ENCODE peak calls at places on chromosomes 16 and 17, in five cellular contexts. W, S, U, X and J are unnamed samples.

GRCh38 chr16:789451-789850 is 1.0 kb downstream of the CHTF18 start:
- DNase-seq in U (no peak), X (no peak), W (no peak), S (no peak), J (no peak)

GRCh38 chr16:72800524-72800923 is 247.4 kb downstream of the ZFHX3 start:
- DNase-seq in S (no peak), W (no peak), X (no peak), U (no peak), J (no peak)

GRCh38 chr16:78593352-78593751 is 493.9 kb downstream of the WWOX start:
- DNase-seq in S (no peak), X (no peak), W (no peak), U (no peak), J (no peak)

GRCh38 chr16:11726008-11726407 is 16.6 kb downstream of the TXNDC11 start:
- DNase-seq in S (peak; percentile 73), W (peak; percentile 68), X (no peak), U (peak; percentile 23), J (no peak)

GRCh38 chr16:1553976-1554825 is 20.7 kb downstream of the TMEM204 start:
- DNase-seq in X (no peak), W (no peak), U (no peak), S (no peak), J (no peak)

GRCh38 chr16:29007865-29008593 is 23.2 kb downstream of the LAT start:
- DNase-seq in X (no peak), S (no peak), W (no peak), U (no peak), J (peak; percentile 53)

GRCh38 chr16:88959022-88959421 is 18.0 kb downstream of the CBFA2T3 start:
- DNase-seq in U (no peak), W (no peak), X (no peak), S (no peak), J (no peak)

GRCh38 chr16:88789593-88789992 is 4.6 kb upstream of the PIEZO1 start:
- DNase-seq in S (no peak), U (peak; percentile 10), X (no peak), W (no peak), J (no peak)

GRCh38 chr17:60170835-60171752 is 21.3 kb downstream of the CA4 start:
- DNase-seq in S (peak; percentile 27), X (peak; percentile 56), W (peak; percentile 63), U (no peak), J (no peak)

GRCh38 chr17:81934850-81935708 is 2.0 kb downstream of the PYCR1 start:
- DNase-seq in X (no peak), S (no peak), U (no peak), W (no peak), J (no peak)

GRCh38 chr16:30369938-30370443 is 303 bp downstream of the TBC1D10B start:
- DNase-seq in W (no peak), U (no peak), X (no peak), S (no peak), J (no peak)
- TF ChIP-seq CTCF in W (no peak), U (no peak), X (no peak), S (no peak), J (no peak)

GRCh38 chr16:26220894-26221293 is 529.1 kb downstream of the HS3ST4 start:
- DNase-seq in U (no peak), W (no peak), X (no peak), S (no peak), J (no peak)
- H3K4me3 ChIP-seq in U (no peak overlapping the region), W (no peak overlapping the region), X (no peak overlapping the region), S (no peak overlapping the region), J (no peak overlapping the region)

GRCh38 chr17:68539536-68540469 is 27.6 kb downstream of the PRKAR1A start:
- DNase-seq in X (no peak), S (no peak), U (no peak), W (peak; percentile 55), J (peak; percentile 10)
- TF ChIP-seq CTCF in X (peak; percentile 20), S (no peak), U (no peak), W (no peak), J (no peak)

GRCh38 chr17:610285-610684 is 104.4 kb downstream of the VPS53 start:
- DNase-seq in S (no peak), U (no peak), X (no peak), W (no peak), J (no peak)

GRCh38 chr17:608911-609882 is 105.4 kb downstream of the VPS53 start:
- DNase-seq in W (no peak), U (no peak), S (no peak), X (no peak), J (no peak)

GRCh38 chr17:606501-607243 is 108.0 kb downstream of the VPS53 start:
- DNase-seq in U (no peak), S (no peak), W (no peak), X (no peak), J (no peak)

GRCh38 chr17:604719-605118 is 109.9 kb downstream of the VPS53 start:
- DNase-seq in S (no peak), U (no peak), X (no peak), W (no peak), J (peak; percentile 19)

DNA sequence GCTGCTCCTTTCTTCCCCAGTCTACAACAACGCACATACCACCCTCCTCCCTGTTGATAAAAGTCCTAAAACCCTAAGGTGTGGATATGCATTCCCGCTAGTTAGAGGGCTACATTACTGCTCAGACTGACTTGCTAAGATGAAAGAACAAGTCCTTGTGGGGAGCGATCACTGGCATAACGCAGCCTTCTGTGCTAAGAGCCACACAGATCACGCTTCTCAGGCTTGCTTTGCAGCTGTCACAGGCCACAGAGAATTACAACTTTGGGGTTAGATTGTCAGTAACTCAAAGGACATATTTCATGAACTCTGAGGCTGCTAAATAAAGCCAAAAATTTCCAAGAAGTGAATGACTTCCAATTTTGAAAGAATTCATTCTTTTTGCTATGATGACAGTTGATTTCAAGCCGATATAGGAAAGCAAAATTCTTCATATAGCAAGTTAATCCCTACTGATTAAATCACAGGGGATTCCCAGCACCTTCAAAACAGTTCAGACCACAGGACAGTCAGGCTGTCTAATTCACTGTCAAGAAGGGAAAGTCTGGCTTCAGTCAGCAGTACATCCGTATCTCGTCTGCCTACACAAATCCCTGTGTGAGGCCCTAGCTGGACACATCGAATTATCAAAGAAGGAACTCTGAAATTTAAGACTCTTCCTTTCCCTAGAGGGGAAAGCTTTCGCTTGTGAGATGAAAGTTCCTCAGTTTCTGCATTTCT is 107.1 kb downstream of the VPS53 start:
- DNase-seq in W (no peak), U (no peak), S (no peak), X (no peak), J (no peak)
- H3K4me3 ChIP-seq in W (no peak overlapping the region), U (no peak overlapping the region), S (no peak overlapping the region), X (no peak overlapping the region), J (no peak overlapping the region)

DNA sequence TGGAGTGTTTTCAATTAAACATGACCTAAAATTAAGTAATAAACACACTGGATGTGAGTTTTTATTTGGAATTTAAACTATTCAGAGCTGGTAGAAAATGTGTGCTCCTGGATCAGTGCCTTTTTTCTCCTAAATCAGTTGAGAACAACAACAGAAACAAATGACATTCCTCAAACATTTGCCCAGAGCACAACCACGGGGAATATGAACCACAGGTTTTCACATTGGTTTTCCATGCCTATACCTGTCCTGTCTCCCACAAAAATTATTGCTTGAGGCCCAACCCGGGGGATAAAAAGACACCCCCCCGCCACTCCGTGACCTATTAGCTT is 6.8 kb downstream of the HSBP1 start:
- DNase-seq in X (no peak), W (no peak), S (no peak), U (no peak), J (no peak)
- TF ChIP-seq CTCF in X (no peak), W (no peak), S (no peak), U (no peak), J (no peak)

DNA sequence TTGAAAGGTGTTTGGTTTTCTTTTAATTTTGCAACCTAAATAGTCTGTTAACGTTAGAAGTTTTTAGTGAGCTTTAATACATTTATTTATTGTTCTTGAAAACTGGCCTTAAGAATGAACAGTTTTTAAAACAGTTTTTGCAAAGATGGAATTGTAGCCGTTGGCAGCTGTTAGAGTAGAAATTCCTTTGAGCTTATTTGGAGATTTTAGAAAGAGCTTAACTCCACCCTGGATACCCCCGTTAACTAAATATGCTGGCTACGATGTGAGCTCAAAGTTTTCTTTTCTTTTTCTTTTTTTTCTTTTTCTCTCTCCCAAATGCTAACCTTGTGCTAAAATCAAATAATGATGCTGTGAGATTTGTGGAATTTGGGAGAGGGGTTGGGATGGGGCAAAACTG is 75.2 kb downstream of the COX10 start:
- DNase-seq in U (no peak), W (no peak), X (no peak), S (no peak), J (no peak)
- H3K4me3 ChIP-seq in U (no peak overlapping the region), W (no peak overlapping the region), X (no peak overlapping the region), S (no peak overlapping the region), J (no peak overlapping the region)

DNA sequence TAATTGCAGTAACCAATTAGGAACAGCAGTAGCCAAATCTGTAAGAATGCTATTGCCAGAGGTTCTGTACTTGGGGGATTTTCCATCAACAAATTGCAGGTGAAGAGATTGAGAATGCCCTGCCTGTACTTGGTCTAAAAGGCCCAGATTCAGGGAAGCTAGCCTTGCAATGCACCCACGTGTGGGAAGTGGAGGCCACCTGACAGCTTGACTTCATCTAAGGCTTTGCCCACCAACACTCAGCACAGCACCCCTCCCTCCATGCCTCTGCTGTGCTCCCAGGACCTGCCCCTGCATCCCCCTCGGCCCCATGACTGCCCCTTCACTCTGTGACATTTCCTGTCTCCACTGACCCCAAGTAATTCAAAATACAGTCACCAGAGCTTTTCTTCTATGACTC is 79.1 kb upstream of the CDH5 start:
- DNase-seq in X (no peak), W (no peak), S (no peak), U (no peak), J (no peak)
- TF ChIP-seq CTCF in X (no peak), W (no peak), S (no peak), U (no peak), J (no peak)

DNA sequence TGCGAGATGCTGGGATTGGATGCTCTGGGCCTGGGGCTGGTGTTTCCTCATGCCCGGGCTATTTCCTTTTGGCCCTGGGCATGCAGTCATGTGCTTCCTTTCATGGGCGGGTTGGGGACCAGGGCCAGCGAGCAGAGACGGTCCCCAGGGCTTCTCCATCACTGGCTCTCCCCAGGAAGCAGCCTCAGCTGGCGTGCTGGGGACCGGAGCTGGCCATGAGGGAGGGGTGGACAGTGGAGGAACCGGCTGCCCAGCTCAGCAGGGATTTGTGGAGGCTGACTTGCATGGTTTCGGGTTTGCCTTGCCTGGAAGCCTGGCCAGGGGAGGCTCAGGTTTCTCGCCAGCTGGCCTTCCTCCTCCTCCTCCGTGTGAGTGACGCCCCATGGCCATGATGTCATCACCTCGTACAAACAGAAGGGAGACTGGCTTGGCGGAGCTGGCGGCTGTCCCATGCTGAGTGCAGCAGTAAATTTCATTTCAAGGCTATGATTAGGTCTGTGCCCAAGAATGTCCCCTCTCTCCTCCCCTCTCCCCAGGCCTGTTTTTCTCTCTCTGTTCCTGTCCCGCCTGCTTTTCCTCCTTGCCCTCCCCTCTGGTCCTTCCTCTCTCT is 8.9 kb upstream of the TIMP2 start:
- DNase-seq in W (peak; percentile 96), S (peak; percentile 99), U (peak; percentile 90), X (peak; percentile 82), J (peak; percentile 100)
- H3K4me3 ChIP-seq in W (peak overlapping the region; percentile 17), S (no peak overlapping the region), U (no peak overlapping the region), X (peak overlapping the region; percentile 24), J (no peak overlapping the region)